ENCODE peak calls at places on chromosomes 16 and 17, in nine cellular contexts. G, V, F, D, Q, H, R, S and I are unnamed samples.

GRCh38 chr17:74699236-74699635 is 13.5 kb downstream of the CD300LF start:
- DNase-seq in F (no peak), R (no peak), D (no peak), G (no peak), Q (no peak), V (no peak), S (no peak), H (no peak), I (no peak)

GRCh38 chr17:78359216-78359935 is 501 bp downstream of the SOCS3 start:
- DNase-seq in F (no peak), R (peak; percentile 33), H (no peak), G (peak; percentile 48), Q (peak; percentile 48), S (no peak), V (peak; percentile 58), D (no peak), I (peak; percentile 61)

GRCh38 chr17:1455291-1455747 is 713 bp downstream of the CRK start:
- DNase-seq in S (peak; percentile 36), G (peak; percentile 80), Q (peak; percentile 21), R (peak; percentile 49), F (peak; percentile 62), V (peak; percentile 78), D (peak; percentile 30), H (peak; percentile 35), I (peak; percentile 81)

GRCh38 chr17:80705988-80706387 is 161.3 kb downstream of the RPTOR start:
- DNase-seq in H (no peak), S (no peak), R (no peak), Q (no peak), V (no peak), D (no peak), F (no peak), G (no peak), I (no peak)

GRCh38 chr16:62408760-62409159 is 372.5 kb upstream of the CDH8 start:
- DNase-seq in F (no peak), G (no peak), H (no peak), Q (no peak), R (no peak), S (no peak), V (no peak), D (no peak), I (no peak)

GRCh38 chr16:24518498-24518897 is 20.9 kb upstream of the RBBP6 start:
- DNase-seq in D (no peak), F (no peak), R (no peak), G (no peak), V (no peak), S (no peak), H (no peak), Q (no peak), I (no peak)

GRCh38 chr16:28304214-28304613 is 11.9 kb downstream of the SBK1 start:
- DNase-seq in R (peak; percentile 35), F (peak; percentile 33), V (no peak), D (no peak), Q (peak; percentile 18), S (no peak), H (no peak), G (peak; percentile 17), I (no peak)

GRCh38 chr17:49717371-49717841 is 9.6 kb upstream of the SLC35B1 start:
- DNase-seq in R (no peak), H (peak; percentile 96), S (no peak), D (no peak), Q (peak; percentile 27), V (no peak), G (peak; percentile 28), F (peak; percentile 46), I (no peak)

GRCh38 chr17:37045271-37045946 is 96.7 kb downstream of the AATF start:
- DNase-seq in V (no peak), S (no peak), F (no peak), R (no peak), D (no peak), G (no peak), Q (no peak), H (no peak), I (no peak)

GRCh38 chr16:57165923-57166322 is 19.9 kb downstream of the PSME3IP1 start:
- DNase-seq in H (no peak), F (no peak), G (no peak), D (no peak), S (peak; percentile 46), V (no peak), Q (no peak), R (no peak), I (no peak)

GRCh38 chr17:60557805-60558204 is 31.8 kb upstream of the APPBP2 start:
- DNase-seq in D (no peak), G (no peak), H (no peak), S (no peak), R (no peak), F (no peak), Q (no peak), V (no peak), I (no peak)

GRCh38 chr16:84237994-84238750 is 1.6 kb downstream of the KCNG4 start:
- DNase-seq in S (no peak), F (no peak), G (no peak), Q (no peak), R (no peak), D (no peak), H (no peak), V (no peak), I (no peak)

GRCh38 chr16:50740747-50741146 is 1.1 kb upstream of the CYLD start:
- DNase-seq in Q (no peak), H (no peak), S (no peak), D (no peak), R (no peak), V (no peak), G (no peak), F (no peak), I (no peak)

GRCh38 chr16:57862698-57863433 is 60.6 kb upstream of the KIFC3 start:
- DNase-seq in H (no peak), Q (no peak), F (no peak), D (no peak), R (no peak), V (no peak), S (no peak), G (no peak), I (no peak)

GRCh38 chr16:59707441-59707840 is 973.3 kb upstream of the GOT2 start:
- DNase-seq in S (no peak), G (no peak), V (no peak), Q (no peak), R (no peak), D (no peak), F (no peak), H (no peak), I (no peak)

GRCh38 chr16:85461814-85462404 is 151.2 kb upstream of the GSE1 start:
- DNase-seq in Q (no peak), V (no peak), F (no peak), G (peak; percentile 30), R (peak; percentile 26), D (no peak), H (no peak), S (peak; percentile 97), I (no peak)

GRCh38 chr16:67040906-67041305 is 12.0 kb downstream of the CBFB start:
- DNase-seq in R (no peak), Q (no peak), F (no peak), H (no peak), V (no peak), S (no peak), G (peak; percentile 59), D (no peak), I (no peak)

GRCh38 chr16:59971264-59971663 is 1237.1 kb upstream of the GOT2 start:
- DNase-seq in F (no peak), D (no peak), V (no peak), Q (no peak), H (no peak), G (peak; percentile 39), R (no peak), S (no peak), I (no peak)